ENCODE peak calls at places on chromosomes 7 and 10, in six cellular contexts. One of them, this sample, is unnamed.
A peak's percentile ranks its signal among the peaks of the same experiment; 100 is the strongest.

GRCh38 chr10:13404791-13405190 is 56.7 kb upstream of the SEPHS1 start:
- DNase-seq in cardiac muscle cell: no peak
- DNase-seq in H1: no peak
- DNase-seq in IMR-90: no peak
- DNase-seq in tibial artery: no peak
- DNase-seq in A673: no peak
- DNase-seq in this sample: no peak

GRCh38 chr7:8761731-8762130 is 328.3 kb downstream of the NXPH1 start:
- DNase-seq in H1: no peak
- DNase-seq in IMR-90: no peak
- DNase-seq in cardiac muscle cell: no peak
- DNase-seq in tibial artery: no peak
- DNase-seq in A673: no peak
- DNase-seq in this sample: no peak

GRCh38 chr7:42244828-42245227 is 7.8 kb upstream of the GLI3 start:
- DNase-seq in A673: peak; percentile 69
- DNase-seq in cardiac muscle cell: no peak
- DNase-seq in IMR-90: peak; percentile 87
- DNase-seq in H1: no peak
- DNase-seq in tibial artery: no peak
- DNase-seq in this sample: no peak

GRCh38 chr7:127708788-127709187 is 56.8 kb downstream of the SND1 start:
- DNase-seq in cardiac muscle cell: peak; percentile 87
- DNase-seq in A673: peak; percentile 79
- DNase-seq in IMR-90: peak; percentile 86
- DNase-seq in tibial artery: peak; percentile 77
- DNase-seq in H1: no peak
- DNase-seq in this sample: peak; percentile 79

GRCh38 chr10:13219685-13220670 is 14.2 kb downstream of the UCMA start:
- DNase-seq in H1: peak; percentile 46
- DNase-seq in A673: no peak
- DNase-seq in IMR-90: peak; percentile 7
- DNase-seq in tibial artery: peak; percentile 6
- DNase-seq in cardiac muscle cell: no peak
- DNase-seq in this sample: no peak

GRCh38 chr7:7257899-7258692 is 75.8 kb downstream of the C1GALT1 start:
- DNase-seq in IMR-90: peak; percentile 5
- DNase-seq in cardiac muscle cell: no peak
- DNase-seq in H1: no peak
- DNase-seq in A673: no peak
- DNase-seq in tibial artery: no peak
- DNase-seq in this sample: no peak

GRCh38 chr7:111903016-111903415 is 303.2 kb downstream of the DOCK4 start:
- DNase-seq in cardiac muscle cell: no peak
- DNase-seq in IMR-90: no peak
- DNase-seq in A673: no peak
- DNase-seq in H1: no peak
- DNase-seq in tibial artery: no peak
- DNase-seq in this sample: no peak

GRCh38 chr7:99392659-99393362 is 15.6 kb downstream of the PDAP1 start:
- DNase-seq in cardiac muscle cell: peak; percentile 91
- DNase-seq in A673: peak; percentile 71
- DNase-seq in IMR-90: no peak
- DNase-seq in tibial artery: peak; percentile 88
- DNase-seq in H1: peak; percentile 61
- DNase-seq in this sample: no peak

GRCh38 chr10:12414278-12414988 is 65.1 kb downstream of the CAMK1D start:
- DNase-seq in cardiac muscle cell: no peak
- DNase-seq in A673: no peak
- DNase-seq in IMR-90: no peak
- DNase-seq in H1: no peak
- DNase-seq in tibial artery: no peak
- DNase-seq in this sample: no peak

GRCh38 chr10:11898372-11899066 is 75.4 kb downstream of the PROSER2 start:
- DNase-seq in H1: no peak
- DNase-seq in A673: no peak
- DNase-seq in cardiac muscle cell: peak; percentile 15
- DNase-seq in tibial artery: no peak
- DNase-seq in IMR-90: peak; percentile 30
- DNase-seq in this sample: no peak

GRCh38 chr7:88020953-88021650 is 87.1 kb downstream of the ADAM22 start:
- DNase-seq in H1: no peak
- DNase-seq in A673: no peak
- DNase-seq in cardiac muscle cell: no peak
- DNase-seq in tibial artery: no peak
- DNase-seq in IMR-90: no peak
- DNase-seq in this sample: no peak

GRCh38 chr7:66903360-66904062 is 17.5 kb upstream of the TMEM248 start:
- DNase-seq in cardiac muscle cell: no peak
- DNase-seq in A673: no peak
- DNase-seq in H1: no peak
- DNase-seq in tibial artery: no peak
- DNase-seq in IMR-90: no peak
- DNase-seq in this sample: no peak

GRCh38 chr7:108094375-108094774 is 35.8 kb downstream of the LAMB4 start:
- DNase-seq in tibial artery: no peak
- DNase-seq in H1: no peak
- DNase-seq in IMR-90: peak; percentile 76
- DNase-seq in A673: no peak
- DNase-seq in cardiac muscle cell: no peak
- DNase-seq in this sample: no peak

GRCh38 chr7:54824655-54825054 is 65.6 kb upstream of the SEC61G start:
- DNase-seq in H1: no peak
- DNase-seq in cardiac muscle cell: no peak
- DNase-seq in IMR-90: no peak
- DNase-seq in tibial artery: no peak
- DNase-seq in A673: no peak
- DNase-seq in this sample: no peak

GRCh38 chr10:35813219-35813618 is 171.1 kb upstream of the FZD8 start:
- DNase-seq in H1: no peak
- DNase-seq in cardiac muscle cell: no peak
- DNase-seq in IMR-90: no peak
- DNase-seq in tibial artery: no peak
- DNase-seq in A673: no peak
- DNase-seq in this sample: no peak

GRCh38 chr7:28904539-28905143 is 53.5 kb downstream of the TRIL start:
- DNase-seq in cardiac muscle cell: no peak
- DNase-seq in tibial artery: no peak
- DNase-seq in A673: no peak
- DNase-seq in H1: no peak
- DNase-seq in IMR-90: no peak
- DNase-seq in this sample: no peak

GRCh38 chr7:156652886-156653568 is 12.5 kb downstream of the RNF32 start:
- DNase-seq in A673: no peak
- DNase-seq in IMR-90: peak; percentile 62
- DNase-seq in H1: no peak
- DNase-seq in tibial artery: no peak
- DNase-seq in cardiac muscle cell: no peak
- DNase-seq in this sample: no peak

GRCh38 chr7:3218561-3219225 is 82.4 kb upstream of the SDK1 start:
- DNase-seq in tibial artery: no peak
- DNase-seq in A673: no peak
- DNase-seq in H1: no peak
- DNase-seq in cardiac muscle cell: no peak
- DNase-seq in IMR-90: no peak
- DNase-seq in this sample: no peak

GRCh38 chr7:151104411-151105235 is 18.3 kb downstream of the AGAP3 start:
- DNase-seq in H1: no peak
- DNase-seq in IMR-90: peak; percentile 89
- DNase-seq in cardiac muscle cell: no peak
- DNase-seq in A673: no peak
- DNase-seq in tibial artery: no peak
- DNase-seq in this sample: no peak

GRCh38 chr7:44062903-44063295 is 2.5 kb downstream of the PGAM2 start:
- DNase-seq in tibial artery: peak; percentile 69
- DNase-seq in H1: no peak
- DNase-seq in A673: no peak
- DNase-seq in IMR-90: no peak
- DNase-seq in cardiac muscle cell: no peak
- DNase-seq in this sample: no peak

GRCh38 chr10:95459446-95459845 is 101.7 kb downstream of the SORBS1 start:
- DNase-seq in cardiac muscle cell: peak; percentile 41
- DNase-seq in IMR-90: no peak
- DNase-seq in A673: no peak
- DNase-seq in tibial artery: no peak
- DNase-seq in H1: no peak
- DNase-seq in this sample: no peak

GRCh38 chr10:8047452-8048280 is 6.8 kb upstream of the GATA3 start:
- DNase-seq in tibial artery: no peak
- DNase-seq in IMR-90: no peak
- DNase-seq in A673: no peak
- DNase-seq in cardiac muscle cell: no peak
- DNase-seq in H1: no peak
- DNase-seq in this sample: no peak
- TF ChIP-seq CTCF in tibial artery: no peak
- TF ChIP-seq CTCF in IMR-90: no peak
- TF ChIP-seq CTCF in A673: no peak
- TF ChIP-seq CTCF in cardiac muscle cell: no peak
- TF ChIP-seq CTCF in H1: no peak
- TF ChIP-seq CTCF in this sample: no peak

DNA sequence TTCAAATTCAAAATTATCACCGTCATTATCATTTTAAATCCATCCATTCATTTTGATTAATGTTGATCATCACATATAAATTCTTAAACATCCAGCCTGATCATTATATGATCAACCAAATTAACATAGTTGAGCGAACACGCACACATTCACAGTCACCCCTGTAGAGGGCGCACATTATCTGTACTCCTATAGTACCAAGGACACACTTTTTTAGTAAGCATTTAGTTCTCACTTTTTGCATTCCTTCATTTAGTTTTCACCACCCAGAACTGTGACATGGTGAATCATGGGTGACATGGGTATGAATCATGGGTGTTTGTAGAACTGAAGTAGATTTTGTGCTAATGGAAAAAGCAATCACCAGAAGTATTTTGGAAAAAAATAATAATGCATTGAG is 26.0 kb upstream of the ZNF735 start:
- DNase-seq in H1: no peak
- DNase-seq in IMR-90: no peak
- DNase-seq in A673: no peak
- DNase-seq in tibial artery: no peak
- DNase-seq in cardiac muscle cell: no peak
- DNase-seq in this sample: no peak
- TF ChIP-seq CTCF in H1: no peak
- TF ChIP-seq CTCF in IMR-90: peak; percentile 11
- TF ChIP-seq CTCF in A673: peak; percentile 18
- TF ChIP-seq CTCF in tibial artery: peak; percentile 32
- TF ChIP-seq CTCF in cardiac muscle cell: peak; percentile 8
- TF ChIP-seq CTCF in this sample: no peak

GRCh38 chr10:131314148-131314547 is 2.6 kb upstream of the TCERG1L start:
- DNase-seq in tibial artery: no peak
- DNase-seq in A673: no peak
- DNase-seq in cardiac muscle cell: no peak
- DNase-seq in H1: no peak
- DNase-seq in IMR-90: no peak
- DNase-seq in this sample: no peak

GRCh38 chr10:131311661-131312260 is at the start of gene TCERG1L:
- DNase-seq in cardiac muscle cell: peak; percentile 74
- DNase-seq in A673: peak; percentile 63
- DNase-seq in tibial artery: no peak
- DNase-seq in IMR-90: no peak
- DNase-seq in H1: no peak
- DNase-seq in this sample: no peak

GRCh38 chr10:131310904-131311660 is 439 bp downstream of the TCERG1L start:
- DNase-seq in IMR-90: no peak
- DNase-seq in A673: no peak
- DNase-seq in H1: no peak
- DNase-seq in tibial artery: no peak
- DNase-seq in cardiac muscle cell: peak; percentile 57
- DNase-seq in this sample: no peak

GRCh38 chr10:131313377-131313776 is 1.9 kb upstream of the TCERG1L start:
- DNase-seq in tibial artery: no peak
- DNase-seq in H1: no peak
- DNase-seq in IMR-90: no peak
- DNase-seq in A673: no peak
- DNase-seq in cardiac muscle cell: no peak
- DNase-seq in this sample: no peak

DNA sequence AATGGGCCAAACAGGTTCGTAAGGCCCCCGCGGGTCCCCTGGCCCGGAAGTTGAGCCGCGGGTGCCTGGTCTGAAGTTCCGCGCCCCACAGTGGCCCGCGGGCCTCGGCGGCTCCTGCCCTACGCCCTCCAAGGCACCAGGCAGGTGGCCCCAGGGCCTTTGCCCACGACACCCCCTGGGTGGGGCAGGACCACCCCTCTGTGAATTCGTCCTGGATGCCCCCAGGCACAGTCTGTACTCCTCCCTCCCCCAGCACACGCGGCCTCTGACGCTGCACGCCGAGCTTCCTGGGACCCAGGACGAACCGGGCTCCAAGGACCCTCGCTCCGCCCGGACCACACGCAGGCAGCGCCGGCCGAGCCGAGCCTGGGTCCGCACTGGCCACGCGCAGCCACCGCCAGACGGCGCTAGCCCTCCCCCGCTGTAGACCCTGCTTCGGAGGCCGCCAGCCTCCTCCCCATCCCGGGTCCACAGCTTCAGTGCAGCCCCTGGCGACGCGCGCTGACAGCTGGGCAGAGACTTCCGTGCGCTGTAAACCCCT is 810 bp upstream of the TCERG1L start:
- DNase-seq in H1: peak; percentile 64
- DNase-seq in cardiac muscle cell: peak; percentile 78
- DNase-seq in A673: peak; percentile 87
- DNase-seq in tibial artery: no peak
- DNase-seq in IMR-90: no peak
- DNase-seq in this sample: no peak
- TF ChIP-seq CTCF in H1: peak; percentile 93
- TF ChIP-seq CTCF in cardiac muscle cell: peak; percentile 61
- TF ChIP-seq CTCF in A673: peak; percentile 87
- TF ChIP-seq CTCF in tibial artery: no peak
- TF ChIP-seq CTCF in IMR-90: no peak
- TF ChIP-seq CTCF in this sample: no peak

GRCh38 chr10:91294134-91294906 is 73.9 kb downstream of the PCGF5 start:
- DNase-seq in A673: no peak
- DNase-seq in H1: no peak
- DNase-seq in IMR-90: no peak
- DNase-seq in cardiac muscle cell: no peak
- DNase-seq in tibial artery: no peak
- DNase-seq in this sample: no peak

GRCh38 chr10:91295346-91295745 is 74.9 kb downstream of the PCGF5 start:
- DNase-seq in A673: no peak
- DNase-seq in H1: no peak
- DNase-seq in IMR-90: no peak
- DNase-seq in tibial artery: no peak
- DNase-seq in cardiac muscle cell: no peak
- DNase-seq in this sample: no peak

GRCh38 chr10:91300011-91300575 is 79.6 kb downstream of the PCGF5 start:
- DNase-seq in A673: no peak
- DNase-seq in cardiac muscle cell: no peak
- DNase-seq in H1: no peak
- DNase-seq in tibial artery: no peak
- DNase-seq in IMR-90: no peak
- DNase-seq in this sample: no peak

GRCh38 chr10:91298224-91298862 is 77.9 kb downstream of the PCGF5 start:
- DNase-seq in H1: peak; percentile 78
- DNase-seq in A673: peak; percentile 86
- DNase-seq in IMR-90: peak; percentile 81
- DNase-seq in tibial artery: peak; percentile 86
- DNase-seq in cardiac muscle cell: peak; percentile 79
- DNase-seq in this sample: peak; percentile 39

GRCh38 chr10:91296471-91296870 is 76.0 kb downstream of the PCGF5 start:
- DNase-seq in tibial artery: no peak
- DNase-seq in cardiac muscle cell: peak; percentile 28
- DNase-seq in IMR-90: no peak
- DNase-seq in H1: no peak
- DNase-seq in A673: peak; percentile 67
- DNase-seq in this sample: no peak
- TF ChIP-seq CTCF in tibial artery: no peak
- TF ChIP-seq CTCF in cardiac muscle cell: peak; percentile 28
- TF ChIP-seq CTCF in IMR-90: peak; percentile 36
- TF ChIP-seq CTCF in H1: no peak
- TF ChIP-seq CTCF in A673: peak; percentile 49
- TF ChIP-seq CTCF in this sample: no peak

GRCh38 chr7:143411976-143412708 is 3.5 kb upstream of the EPHA1 start:
- DNase-seq in H1: no peak
- DNase-seq in A673: no peak
- DNase-seq in IMR-90: no peak
- DNase-seq in cardiac muscle cell: no peak
- DNase-seq in tibial artery: no peak
- DNase-seq in this sample: no peak
- TF ChIP-seq CTCF in H1: no peak
- TF ChIP-seq CTCF in A673: no peak
- TF ChIP-seq CTCF in IMR-90: no peak
- TF ChIP-seq CTCF in cardiac muscle cell: no peak
- TF ChIP-seq CTCF in tibial artery: no peak
- TF ChIP-seq CTCF in this sample: no peak

This sample was measured in omental fat pad.